ENCODE peak calls at places on chromosome 19, in four cellular contexts. E is fibroblast of lung, N is MM.1S, J is endodermal cell. C is an unnamed sample. For H3K36me3, the result is how much of the 10 kb centered on the place peaks cover.

GRCh38 chr19:35545001-35545854 is at the start of gene TMEM147:
- DNase-seq in E (peak), N (peak), J (peak), C (no peak)

GRCh38 chr19:29515233-29515619 is 10.6 kb upstream of the VSTM2B start:
- DNase-seq in E (no peak), N (no peak), J (no peak), C (no peak)

GRCh38 chr19:29017788-29018187 is 195.2 kb downstream of the UQCRFS1 start:
- DNase-seq in E (no peak), N (no peak), J (no peak), C (no peak)

GRCh38 chr19:2083174-2083854 is 12.8 kb downstream of the MOB3A start:
- DNase-seq in E (no peak), N (peak), J (no peak), C (no peak)

GRCh38 chr19:55069137-55069858 is 6.3 kb upstream of the RDH13 start:
- DNase-seq in E (peak), N (peak), J (peak), C (no peak)

GRCh38 chr19:35466259-35466658 is 18.2 kb downstream of the FFAR2 start:
- DNase-seq in E (no peak), N (no peak), J (no peak), C (no peak)

GRCh38 chr19:3335431-3336350 is 30.7 kb upstream of the NFIC start:
- DNase-seq in E (peak), N (no peak), J (no peak), C (no peak)

GRCh38 chr19:49468746-49469447 is 5.1 kb upstream of the FLT3LG start:
- DNase-seq in E (peak), N (peak), J (peak), C (no peak)

GRCh38 chr19:1862068-1862423 is 1.3 kb downstream of the KLF16 start:
- DNase-seq in E (no peak), N (no peak), J (peak), C (no peak)

GRCh38 chr19:11624064-11624463 is 26.8 kb downstream of the ZNF627 start:
- DNase-seq in E (peak), N (no peak), J (no peak), C (no peak)

GRCh38 chr19:52722062-52723005 is 12.5 kb downstream of the ZNF611 start:
- DNase-seq in E (peak), N (no peak), J (no peak), C (no peak)

GRCh38 chr19:55605637-55606470 is at the start of gene ZNF865:
- DNase-seq in E (peak), N (peak), J (peak), C (peak)

GRCh38 chr19:37007587-37008220 is 70.5 kb upstream of the ZNF420 start:
- DNase-seq in E (peak), N (no peak), J (no peak), C (no peak)

GRCh38 chr19:40417714-40417996 is 4.5 kb upstream of the PRX start:
- DNase-seq in E (no peak), N (no peak), J (no peak), C (no peak)

GRCh38 chr19:51552996-51553725 is 17.9 kb upstream of the ZNF175 start:
- DNase-seq in E (peak), N (no peak), J (peak), C (peak)

GRCh38 chr19:34459614-34460013 is 21.9 kb upstream of the WTIP start:
- DNase-seq in E (no peak), N (no peak), J (no peak), C (no peak)

GRCh38 chr19:3367572-3368440 is 1.4 kb downstream of the NFIC start:
- DNase-seq in E (no peak), N (no peak), J (no peak), C (no peak)

GRCh38 chr19:44892932-44893331 is 1.9 kb downstream of the TOMM40 start:
- DNase-seq in E (no peak), N (no peak), J (no peak), C (no peak)

GRCh38 chr19:12112701-12113100 is 27.4 kb downstream of the ZNF20 start:
- DNase-seq in E (no peak), N (no peak), J (no peak), C (no peak)

GRCh38 chr19:12092065-12092867 is 27.7 kb downstream of the ZNF844 start:
- DNase-seq in E (peak), N (peak), J (peak), C (peak)

GRCh38 chr19:29098091-29098490 is 114.9 kb downstream of the UQCRFS1 start:
- DNase-seq in E (no peak), N (no peak), J (no peak), C (no peak)

GRCh38 chr19:16197188-16197621 is 506 bp upstream of the AP1M1 start:
- DNase-seq in E (peak), N (no peak), J (no peak), C (no peak)

GRCh38 chr19:18533058-18533457 is 10.3 kb downstream of the FKBP8 start:
- DNase-seq in E (no peak), N (no peak), J (no peak), C (no peak)
- H3K36me3 ChIP-seq in E (under half), N (under half), J (under half), C (under half)

GRCh38 chr19:19594371-19594770 is 24.1 kb downstream of the PBX4 start:
- DNase-seq in E (no peak), N (no peak), J (no peak), C (no peak)

GRCh38 chr19:19597809-19598306 is 20.6 kb downstream of the PBX4 start:
- DNase-seq in E (no peak), N (no peak), J (no peak), C (no peak)

GRCh38 chr19:19599190-19599535 is 19.3 kb downstream of the PBX4 start:
- DNase-seq in E (no peak), N (no peak), J (no peak), C (no peak)

GRCh38 chr19:19592690-19593089 is 25.8 kb downstream of the PBX4 start:
- DNase-seq in E (no peak), N (no peak), J (no peak), C (no peak)

GRCh38 chr19:19595171-19595701 is 23.3 kb downstream of the PBX4 start:
- DNase-seq in E (no peak), N (no peak), J (no peak), C (no peak)
- H3K9ac ChIP-seq in E (no peak), N (no peak), J (no peak), C (no peak)

DNA sequence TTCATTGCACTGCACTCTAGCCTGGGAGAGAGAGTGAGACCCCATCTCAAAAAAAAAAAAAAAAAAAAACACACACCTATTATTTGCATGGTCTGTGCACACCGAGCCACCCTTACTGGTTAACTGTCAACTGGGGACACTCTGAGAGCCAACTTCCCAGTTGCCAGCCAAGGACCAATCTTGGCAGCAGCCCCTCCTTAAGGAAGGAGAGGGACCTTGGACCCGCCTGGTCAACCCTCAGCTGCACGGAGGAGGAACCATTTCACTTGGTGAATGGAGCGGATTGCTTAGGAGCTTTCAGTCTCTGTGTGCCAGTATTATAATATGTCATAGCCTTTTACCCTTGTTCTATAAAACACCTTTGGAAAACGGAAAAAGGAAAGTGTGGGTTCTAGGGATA is 24.9 kb downstream of the MICOS13 start:
- DNase-seq in E (no peak), N (no peak), J (no peak), C (no peak)
- H3K36me3 ChIP-seq in E (under half), N (under half), J (half or more), C (half or more)

GRCh38 chr19:41796362-41796761 is at the start of gene CEACAM3:
- DNase-seq in E (no peak), N (no peak), J (no peak), C (no peak)

GRCh38 chr19:41799444-41800000 is 3.1 kb downstream of the CEACAM3 start:
- DNase-seq in E (no peak), N (no peak), J (no peak), C (no peak)

GRCh38 chr19:41793414-41793727 is 3.0 kb upstream of the CEACAM3 start:
- DNase-seq in E (no peak), N (no peak), J (no peak), C (no peak)

GRCh38 chr19:41792513-41793413 is 3.6 kb upstream of the CEACAM3 start:
- DNase-seq in E (peak), N (peak), J (peak), C (no peak)

DNA sequence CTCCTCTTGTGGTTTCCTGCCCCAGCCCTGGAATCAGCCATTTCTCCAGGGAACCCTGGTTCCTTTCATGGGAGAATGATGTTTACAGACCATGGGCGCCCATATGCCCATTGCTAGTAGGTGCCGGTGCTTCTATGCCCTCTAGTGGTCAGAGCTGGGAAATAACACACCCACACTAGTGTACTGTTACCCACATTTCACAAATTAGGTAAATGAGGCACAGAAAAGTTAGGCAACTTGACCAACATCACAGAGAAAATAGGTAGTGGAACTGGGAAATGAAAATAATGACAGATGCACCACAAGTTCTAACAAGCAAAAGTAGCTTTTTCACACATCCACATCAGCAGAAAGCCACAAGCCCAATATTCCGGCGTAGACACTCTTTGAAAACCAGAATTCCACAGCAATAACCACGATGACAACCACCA is 1.3 kb upstream of the CEACAM3 start:
- DNase-seq in E (peak), N (peak), J (peak), C (no peak)
- H3K9ac ChIP-seq in E (no peak), N (no peak), J (no peak), C (no peak)

GRCh38 chr19:47142779-47143178 is 12.1 kb downstream of the SAE1 start:
- DNase-seq in E (no peak), N (no peak), J (no peak), C (no peak)
- H3K36me3 ChIP-seq in E (under half), N (under half), J (half or more), C (half or more)

C was measured in SK-N-MC.